ENCODE peak calls at places on chromosomes 13 and 19, in six cellular contexts. Y is SK-N-SH, W is neural progenitor cell, J is MM.1S, L is PC-3, N is HCT116. Q is an unnamed sample.

GRCh38 chr13:31050486-31051400 is 111.0 kb downstream of the HSPH1 start:
- DNase-seq in Y (peak), W (peak), J (no peak), L (peak), N (no peak), Q (peak)

GRCh38 chr19:6068711-6069110 is 41.6 kb downstream of the RFX2 start:
- DNase-seq in Y (no peak), W (no peak), J (no peak), L (no peak), N (no peak), Q (no peak)

GRCh38 chr13:40916207-40916998 is 102.7 kb downstream of the ELF1 start:
- DNase-seq in Y (peak), W (no peak), J (no peak), L (no peak), N (no peak), Q (peak)

GRCh38 chr19:54307389-54307788 is 5.6 kb downstream of the LILRA5 start:
- DNase-seq in Y (no peak), W (no peak), J (no peak), L (no peak), N (no peak), Q (no peak)

GRCh38 chr19:4695224-4695731 is 25.1 kb upstream of the MYDGF start:
- DNase-seq in Y (no peak), W (no peak), J (no peak), L (no peak), N (no peak), Q (no peak)

GRCh38 chr19:13782537-13782936 is 8.3 kb downstream of the C19orf53 start:
- DNase-seq in Y (no peak), W (no peak), J (no peak), L (no peak), N (no peak), Q (no peak)

GRCh38 chr19:38945562-38946228 is 15.0 kb downstream of the MRPS12 start:
- DNase-seq in Y (no peak), W (no peak), J (no peak), L (no peak), N (no peak), Q (no peak)

GRCh38 chr19:11168568-11168967 is 13.0 kb upstream of the SPC24 start:
- DNase-seq in Y (no peak), W (no peak), J (no peak), L (peak), N (peak), Q (peak)

GRCh38 chr13:50125306-50125555 is 110.0 kb downstream of the KCNRG start:
- DNase-seq in Y (no peak), W (no peak), J (no peak), L (no peak), N (no peak), Q (no peak)

GRCh38 chr13:51608857-51609406 is 24.7 kb downstream of the WDFY2 start:
- DNase-seq in Y (no peak), W (no peak), J (no peak), L (no peak), N (no peak), Q (no peak)

GRCh38 chr19:10389863-10390262 is 9.5 kb upstream of the TYK2 start:
- DNase-seq in Y (no peak), W (peak), J (no peak), L (no peak), N (no peak), Q (no peak)

GRCh38 chr19:36258028-36258875 is 43.3 kb downstream of the ZNF146 start:
- DNase-seq in Y (peak), W (no peak), J (no peak), L (no peak), N (no peak), Q (no peak)

GRCh38 chr13:29482504-29482903 is 113.0 kb downstream of the SLC7A1 start:
- DNase-seq in Y (no peak), W (no peak), J (no peak), L (no peak), N (no peak), Q (no peak)

GRCh38 chr13:36154567-36155231 is 23.5 kb upstream of the DCLK1 start:
- DNase-seq in Y (peak), W (peak), J (no peak), L (no peak), N (no peak), Q (peak)

DNA sequence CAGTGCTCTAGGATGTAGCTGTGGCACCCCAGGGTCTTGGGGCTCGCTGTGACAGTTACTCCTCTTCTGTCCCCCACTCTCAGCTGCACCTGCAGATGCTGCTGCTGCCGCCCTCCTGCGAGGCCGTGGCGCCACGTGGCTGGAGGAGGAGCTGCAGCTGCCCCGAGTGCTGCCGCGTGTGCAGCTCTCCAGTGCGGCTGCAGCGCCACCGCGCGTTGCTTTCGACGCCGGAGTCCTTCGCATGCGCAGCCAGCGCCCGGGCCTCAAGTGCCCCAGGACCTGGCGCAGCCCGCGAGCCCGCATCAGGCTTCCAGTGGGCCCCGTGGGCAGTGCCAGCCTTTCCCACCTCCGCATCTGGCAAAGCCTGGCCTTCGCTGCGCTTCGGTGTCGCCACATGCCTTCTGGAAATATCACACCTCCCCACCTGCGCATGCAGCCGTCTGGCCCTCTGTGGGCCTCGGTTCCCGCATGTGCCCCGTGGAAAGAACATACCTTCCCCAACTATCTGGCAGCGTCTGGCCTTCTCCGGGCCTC is 692 bp upstream of the ZNF580 start:
- DNase-seq in Y (peak), W (peak), J (no peak), L (no peak), N (no peak), Q (peak)
- H3K9ac ChIP-seq in Y (peak), W (no peak), J (peak), L (peak), N (peak), Q (peak)

GRCh38 chr13:34030782-34031181 is 212.8 kb downstream of the RFC3 start:
- DNase-seq in Y (no peak), W (no peak), J (no peak), L (peak), N (no peak), Q (peak)
- TF ChIP-seq EZH2phosphoT487 in Y (no peak), W (no peak), J (no peak), L (no peak), N (no peak), Q (no peak)

GRCh38 chr13:24159921-24160324 is 597 bp upstream of the SPATA13 start:
- DNase-seq in Y (peak), W (peak), J (no peak), L (peak), N (no peak), Q (peak)
- H3K9ac ChIP-seq in Y (peak), W (no peak), J (no peak), L (peak), N (peak), Q (peak)

DNA sequence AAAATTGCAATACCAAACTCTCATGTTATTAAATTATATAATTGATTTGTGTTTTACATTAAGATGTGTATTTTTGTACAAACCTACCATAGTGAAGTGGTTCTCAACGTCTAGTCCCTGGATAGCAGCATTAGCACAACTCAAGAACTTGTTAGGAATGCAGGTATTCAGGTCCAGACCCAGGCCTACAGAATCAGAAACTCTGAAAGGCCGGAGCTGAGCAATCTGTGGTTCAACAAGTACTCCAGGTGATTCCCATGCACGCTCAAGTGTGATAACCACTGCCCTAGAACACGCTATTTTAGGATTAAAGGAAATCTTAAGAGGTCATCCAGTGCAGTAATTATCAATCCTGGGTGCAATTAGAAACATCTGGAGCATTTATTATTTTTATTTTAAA is 456.3 kb downstream of the IRS2 start:
- DNase-seq in Y (no peak), W (no peak), J (no peak), L (no peak), N (no peak), Q (no peak)
- TF ChIP-seq EZH2phosphoT487 in Y (no peak), W (no peak), J (no peak), L (no peak), N (no peak), Q (no peak)

GRCh38 chr13:110907301-110907700 is 7.6 kb downstream of the ANKRD10 start:
- DNase-seq in Y (no peak), W (no peak), J (no peak), L (no peak), N (no peak), Q (no peak)
- H3K9ac ChIP-seq in Y (no peak), W (no peak), J (no peak), L (peak), N (peak), Q (no peak)

DNA sequence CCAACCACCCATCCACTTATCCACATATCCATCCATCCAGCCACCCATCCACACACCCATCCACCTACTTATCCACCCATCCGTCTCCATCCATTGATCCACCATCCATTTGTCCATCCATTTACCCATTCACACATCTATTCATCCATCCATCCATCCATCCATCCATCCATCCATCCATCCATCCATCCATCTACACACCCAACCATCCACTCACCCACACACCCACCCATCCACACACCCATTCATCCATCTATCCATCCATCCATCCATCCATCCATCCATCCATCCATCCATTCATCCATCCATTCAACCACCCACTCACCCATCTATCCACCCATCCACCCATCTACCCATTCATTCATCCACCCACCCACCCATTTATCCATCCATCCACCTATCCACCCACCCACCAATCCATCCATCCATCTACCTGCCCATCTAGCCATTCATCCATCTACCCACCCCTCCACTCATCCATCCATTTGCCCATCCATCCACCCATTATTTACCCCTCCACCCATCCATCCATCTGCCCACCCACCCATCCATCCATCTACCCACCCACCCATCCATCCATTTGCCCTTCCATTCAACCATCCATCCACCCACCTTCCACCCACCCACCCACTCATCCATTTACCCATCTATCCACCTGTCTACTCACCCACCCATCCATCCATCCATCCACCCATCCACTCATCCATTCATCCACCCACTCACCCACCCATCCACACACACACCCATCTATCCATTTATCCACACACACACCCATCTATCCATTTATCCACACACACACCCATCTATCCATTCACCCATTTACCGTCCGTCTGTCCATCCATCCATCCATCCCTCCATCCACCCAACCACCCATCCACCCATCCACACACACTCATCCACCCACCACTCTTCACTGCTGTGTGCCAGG is 2.5 kb upstream of the TMPRSS9 start:
- DNase-seq in Y (no peak), W (no peak), J (no peak), L (no peak), N (no peak), Q (no peak)
- TF ChIP-seq EZH2phosphoT487 in Y (no peak), W (no peak), J (no peak), L (no peak), N (no peak), Q (no peak)

GRCh38 chr13:23159587-23160240 is 21.1 kb upstream of the SGCG start:
- DNase-seq in Y (peak), W (peak), J (no peak), L (no peak), N (no peak), Q (peak)
- H3K9ac ChIP-seq in Y (no peak), W (no peak), J (no peak), L (no peak), N (no peak), Q (peak)

GRCh38 chr19:52190679-52191293 is 934 bp downstream of the PPP2R1A start:
- DNase-seq in Y (peak), W (peak), J (peak), L (peak), N (no peak), Q (peak)
- TF ChIP-seq EZH2phosphoT487 in Y (no peak), W (no peak), J (no peak), L (no peak), N (no peak), Q (no peak)

Q was measured in GM23248.